ENCODE peak calls at places on chromosomes 5 and 9, in ten cellular contexts. D is T-helper 2 cell, R is AG04449, U is mesothelial cell of epicardium, M is Calu3, V is amygdala, J is breast epithelium, O is lower lobe of right lung, H is KBM-7, L is head of caudate nucleus. F is an unnamed sample.

GRCh38 chr9:95876595-95876994 is 1.1 kb downstream of the ERCC6L2 start:
- DNase-seq in M (no peak), D (no peak), O (no peak), H (peak; percentile 16), U (no peak), R (no peak), V (no peak), J (no peak), L (no peak), F (no peak)

GRCh38 chr5:116953251-116953934 is 378.8 kb upstream of the SEMA6A start:
- DNase-seq in J (no peak), D (no peak), V (no peak), M (no peak), R (no peak), O (no peak), L (peak; percentile 79), U (no peak), H (no peak), F (no peak)

GRCh38 chr9:90964101-90965020 is 162.7 kb downstream of the SYK start:
- DNase-seq in L (no peak), J (no peak), H (peak; percentile 10), M (no peak), R (no peak), O (peak; percentile 79), U (no peak), V (no peak), D (no peak), F (no peak)

GRCh38 chr5:174755103-174755502 is 30.7 kb downstream of the MSX2 start:
- DNase-seq in V (no peak), R (no peak), J (no peak), D (no peak), M (no peak), U (no peak), H (peak; percentile 3), O (no peak), L (no peak), F (no peak)

GRCh38 chr5:65027149-65027548 is 258.4 kb downstream of the CWC27 start:
- DNase-seq in R (no peak), H (no peak), O (no peak), D (no peak), M (no peak), J (no peak), L (no peak), U (no peak), V (no peak), F (no peak)

GRCh38 chr9:124248992-124249391 is 8.8 kb upstream of the NEK6 start:
- DNase-seq in L (no peak), D (no peak), J (peak; percentile 20), H (no peak), V (no peak), U (no peak), R (no peak), O (no peak), M (no peak), F (no peak)

GRCh38 chr5:150000990-150001659 is 586 bp downstream of the HMGXB3 start:
- DNase-seq in U (peak; percentile 27), J (no peak), D (no peak), R (no peak), V (no peak), M (peak; percentile 36), O (peak; percentile 76), H (peak; percentile 39), L (peak; percentile 18), F (no peak)

GRCh38 chr9:100125913-100126312 is 26.9 kb downstream of the INVS start:
- DNase-seq in V (no peak), R (no peak), O (no peak), L (no peak), U (no peak), J (no peak), D (no peak), H (no peak), M (no peak), F (no peak)

GRCh38 chr5:76838481-76839261 is 11.1 kb upstream of the S100Z start:
- DNase-seq in V (no peak), M (peak; percentile 58), J (no peak), H (no peak), U (no peak), O (no peak), L (no peak), R (no peak), D (no peak), F (no peak)

GRCh38 chr5:133942589-133943474 is 25.6 kb downstream of the C5orf15 start:
- DNase-seq in D (no peak), R (no peak), J (no peak), O (no peak), V (no peak), U (no peak), H (no peak), M (no peak), L (no peak), F (no peak)

GRCh38 chr5:25614466-25614865 is 969.7 kb upstream of the CDH10 start:
- DNase-seq in L (no peak), J (no peak), M (no peak), V (no peak), H (no peak), D (no peak), R (no peak), O (peak; percentile 35), U (no peak), F (no peak)

GRCh38 chr9:113261917-113262671 is 13.3 kb downstream of the CDC26 start:
- DNase-seq in D (no peak), J (no peak), M (no peak), R (no peak), H (no peak), L (no peak), V (no peak), O (no peak), U (no peak), F (no peak)

GRCh38 chr5:13660072-13660471 is 284.4 kb downstream of the DNAH5 start:
- DNase-seq in M (no peak), L (no peak), R (no peak), U (no peak), V (no peak), O (no peak), J (no peak), D (no peak), H (no peak), F (no peak)

GRCh38 chr5:78586251-78586650 is 62.3 kb downstream of the LHFPL2 start:
- DNase-seq in M (no peak), R (peak; percentile 98), U (no peak), J (no peak), O (no peak), D (no peak), L (no peak), H (peak; percentile 36), V (no peak), F (no peak)

GRCh38 chr9:35729700-35730485 is 2.1 kb downstream of the TLN1 start:
- DNase-seq in M (peak; percentile 19), L (no peak), R (peak; percentile 62), O (peak; percentile 86), U (no peak), V (no peak), H (peak; percentile 82), J (no peak), D (no peak), F (peak; percentile 42)

GRCh38 chr9:137052293-137052692 is 1.6 kb downstream of the ENTPD2 start:
- DNase-seq in O (no peak), J (no peak), H (no peak), D (no peak), R (no peak), U (no peak), V (no peak), M (no peak), L (no peak), F (no peak)

GRCh38 chr9:109440797-109441287 is 57.3 kb downstream of the PTPN3 start:
- DNase-seq in L (peak; percentile 77), D (peak; percentile 26), M (peak; percentile 58), V (no peak), O (no peak), U (no peak), R (peak; percentile 42), J (no peak), H (peak; percentile 89), F (peak; percentile 59)

GRCh38 chr5:36357391-36357790 is 55.7 kb upstream of the RANBP3L start:
- DNase-seq in L (no peak), V (no peak), D (no peak), H (peak; percentile 8), R (peak; percentile 80), O (no peak), M (no peak), U (no peak), J (no peak), F (no peak)

GRCh38 chr5:89988998-89989690 is 420.4 kb downstream of the CETN3 start:
- DNase-seq in H (no peak), R (no peak), J (no peak), M (no peak), D (no peak), L (no peak), O (no peak), U (no peak), V (no peak), F (no peak)

GRCh38 chr5:122077451-122078115 is 476 bp downstream of the LOX start:
- DNase-seq in L (no peak), U (peak; percentile 26), J (no peak), V (no peak), O (no peak), H (no peak), R (no peak), M (peak; percentile 46), D (no peak), F (no peak)

GRCh38 chr5:51465165-51465564 is 81.9 kb downstream of the ISL1 start:
- DNase-seq in M (peak; percentile 56), V (no peak), J (no peak), O (no peak), U (no peak), R (no peak), L (no peak), D (no peak), H (no peak), F (no peak)

GRCh38 chr9:88791105-88791805 is 200.0 kb upstream of the S1PR3 start:
- DNase-seq in V (no peak), R (peak; percentile 63), O (no peak), H (no peak), L (no peak), U (no peak), M (no peak), D (no peak), J (no peak), F (peak; percentile 54)

GRCh38 chr9:132743886-132744544 is 73.8 kb downstream of the GTF3C4 start:
- DNase-seq in J (no peak), D (no peak), L (no peak), U (no peak), V (no peak), O (no peak), H (no peak), M (no peak), R (no peak), F (no peak)

GRCh38 chr5:179271301-179271650 is 74.0 kb downstream of the ADAMTS2 start:
- DNase-seq in V (no peak), U (peak; percentile 10), O (peak; percentile 44), H (no peak), J (no peak), R (no peak), M (no peak), L (no peak), D (no peak), F (no peak)

F was measured in tibial nerve.